ENCODE peak calls at places on chromosome 9, in ten cellular contexts. L is fibroblast of pulmonary artery; N is effector memory CD4-positive, alpha-beta T cell; H is ovary; I is sigmoid colon; X is mucosa of descending colon; F is CD8-positive, alpha-beta T cell; B is fibroblast of mammary gland; J is pancreas; Q is foreskin fibroblast. R is an unnamed sample.

GRCh38 chr9:6761306-6761705 is 3.5 kb downstream of the KDM4C start:
- DNase-seq in L (no peak), N (no peak), H (no peak), I (no peak), X (no peak), F (no peak), B (no peak), J (no peak), Q (no peak), R (no peak)

GRCh38 chr9:125863920-125864319 is 116.7 kb downstream of the PBX3 start:
- DNase-seq in L (no peak), N (no peak), H (no peak), I (no peak), X (no peak), F (no peak), B (no peak), J (no peak), Q (no peak), R (no peak)

GRCh38 chr9:96219615-96220257 is 82.2 kb downstream of the HSD17B3 start:
- DNase-seq in L (peak), N (no peak), H (peak), I (peak), X (peak), F (no peak), B (peak), J (peak), Q (no peak), R (no peak)

GRCh38 chr9:96009690-96010477 is 134.4 kb downstream of the ERCC6L2 start:
- DNase-seq in L (no peak), N (peak), H (no peak), I (no peak), X (no peak), F (peak), B (peak), J (no peak), Q (no peak), R (peak)

GRCh38 chr9:84519486-84519885 is 150.0 kb upstream of the NTRK2 start:
- DNase-seq in L (no peak), N (no peak), H (no peak), I (no peak), X (no peak), F (no peak), B (no peak), J (no peak), Q (no peak), R (no peak)

GRCh38 chr9:124457887-124458431 is 7.7 kb downstream of the ADGRD2 start:
- DNase-seq in L (no peak), N (no peak), H (no peak), I (peak), X (no peak), F (no peak), B (no peak), J (peak), Q (no peak), R (no peak)

GRCh38 chr9:94839398-94839797 is 112.9 kb downstream of the AOPEP start:
- DNase-seq in L (no peak), N (no peak), H (no peak), I (no peak), X (no peak), F (no peak), B (no peak), J (no peak), Q (no peak), R (no peak)

GRCh38 chr9:127762111-127762676 is 16.3 kb downstream of the SH2D3C start:
- DNase-seq in L (no peak), N (no peak), H (no peak), I (no peak), X (no peak), F (no peak), B (no peak), J (no peak), Q (no peak), R (no peak)

GRCh38 chr9:71587576-71588362 is 180.5 kb downstream of the CEMIP2 start:
- DNase-seq in L (no peak), N (no peak), H (no peak), I (no peak), X (no peak), F (no peak), B (peak), J (no peak), Q (no peak), R (no peak)

GRCh38 chr9:133888048-133888778 is 103.9 kb downstream of the VAV2 start:
- DNase-seq in L (no peak), N (no peak), H (no peak), I (no peak), X (no peak), F (no peak), B (no peak), J (no peak), Q (no peak), R (peak)

GRCh38 chr9:38389313-38389712 is 3.2 kb upstream of the ALDH1B1 start:
- DNase-seq in L (peak), N (no peak), H (no peak), I (peak), X (no peak), F (no peak), B (no peak), J (no peak), Q (no peak), R (no peak)

GRCh38 chr9:95087659-95088242 is 229.8 kb downstream of the FANCC start:
- DNase-seq in L (no peak), N (no peak), H (no peak), I (peak), X (peak), F (no peak), B (no peak), J (peak), Q (no peak), R (no peak)

GRCh38 chr9:124869466-124869985 is 7.6 kb downstream of the ARPC5L start:
- DNase-seq in L (no peak), N (peak), H (no peak), I (no peak), X (peak), F (no peak), B (no peak), J (peak), Q (no peak), R (peak)

GRCh38 chr9:76266649-76267627 is 127.3 kb downstream of the RFK start:
- DNase-seq in L (no peak), N (no peak), H (no peak), I (no peak), X (no peak), F (no peak), B (no peak), J (no peak), Q (no peak), R (no peak)

GRCh38 chr9:88722753-88723152 is 187.8 kb downstream of the NXNL2 start:
- DNase-seq in L (peak), N (no peak), H (no peak), I (no peak), X (no peak), F (no peak), B (no peak), J (no peak), Q (no peak), R (no peak)

GRCh38 chr9:3043369-3043768 is 199.5 kb upstream of the PUM3 start:
- DNase-seq in L (peak), N (no peak), H (no peak), I (no peak), X (no peak), F (no peak), B (no peak), J (no peak), Q (peak), R (no peak)

GRCh38 chr9:99129091-99129490 is 24.2 kb downstream of the TGFBR1 start:
- DNase-seq in L (no peak), N (no peak), H (no peak), I (no peak), X (no peak), F (no peak), B (no peak), J (no peak), Q (no peak), R (no peak)

GRCh38 chr9:21543187-21543586 is 61.1 kb upstream of the IFNE start:
- DNase-seq in L (no peak), N (no peak), H (no peak), I (no peak), X (no peak), F (no peak), B (no peak), J (no peak), Q (no peak), R (peak)

GRCh38 chr9:113580041-113580953 is 116.8 kb downstream of the RGS3 start:
- DNase-seq in L (peak), N (peak), H (no peak), I (peak), X (peak), F (no peak), B (peak), J (peak), Q (no peak), R (peak)

GRCh38 chr9:19804431-19804830 is 15.6 kb upstream of the SLC24A2 start:
- DNase-seq in L (no peak), N (no peak), H (no peak), I (no peak), X (no peak), F (no peak), B (no peak), J (no peak), Q (no peak), R (no peak)

GRCh38 chr9:132582276-132582785 is at the start of gene BARHL1:
- DNase-seq in L (no peak), N (no peak), H (no peak), I (no peak), X (no peak), F (no peak), B (no peak), J (peak), Q (no peak), R (no peak)
- H3K4me3 ChIP-seq in L (peak), N (peak), H (peak), I (peak), X (no peak), F (peak), B (no peak), J (no peak), Q (peak), R (no peak)

GRCh38 chr9:14822666-14823065 is 87.6 kb downstream of the FREM1 start:
- DNase-seq in L (no peak), N (no peak), H (no peak), I (no peak), X (no peak), F (no peak), B (no peak), J (no peak), Q (no peak), R (no peak)
- H3K4me3 ChIP-seq in L (no peak), N (no peak), H (no peak), I (no peak), X (no peak), F (no peak), B (no peak), J (no peak), Q (no peak), R (no peak)

GRCh38 chr9:121976751-121977150 is 116.4 kb downstream of the TTLL11 start:
- DNase-seq in L (peak), N (no peak), H (no peak), I (no peak), X (no peak), F (no peak), B (peak), J (no peak), Q (peak), R (no peak)

GRCh38 chr9:121972501-121972981 is 120.6 kb downstream of the TTLL11 start:
- DNase-seq in L (peak), N (no peak), H (no peak), I (no peak), X (peak), F (no peak), B (peak), J (peak), Q (peak), R (peak)

GRCh38 chr9:121974421-121974820 is 118.7 kb downstream of the TTLL11 start:
- DNase-seq in L (no peak), N (no peak), H (no peak), I (no peak), X (no peak), F (no peak), B (no peak), J (no peak), Q (no peak), R (no peak)

GRCh38 chr9:121979736-121980135 is 113.4 kb downstream of the TTLL11 start:
- DNase-seq in L (no peak), N (no peak), H (no peak), I (no peak), X (no peak), F (no peak), B (no peak), J (no peak), Q (no peak), R (no peak)

DNA sequence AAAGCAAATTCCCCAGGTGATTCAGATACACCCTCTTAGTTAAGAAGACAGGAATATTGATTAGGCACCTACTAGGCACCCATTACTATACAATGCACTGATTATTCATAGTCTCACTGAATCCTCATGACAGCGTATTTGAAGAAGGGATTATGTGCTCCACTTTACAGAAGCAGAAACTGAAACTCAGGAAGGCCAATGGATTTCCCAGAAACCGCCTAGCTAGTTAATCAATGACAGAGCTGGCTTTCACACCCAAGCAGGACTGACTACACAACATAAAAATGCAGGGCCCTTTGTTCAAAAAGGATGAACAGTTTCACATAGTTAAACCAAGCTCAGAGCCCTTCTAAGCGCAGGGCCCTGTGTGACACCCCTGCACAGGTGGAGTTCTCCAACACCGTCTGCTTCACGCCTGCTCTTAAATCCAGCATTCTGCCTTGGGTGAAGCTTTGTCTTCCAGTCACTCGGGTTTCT is 117.3 kb downstream of the TTLL11 start:
- DNase-seq in L (no peak), N (no peak), H (no peak), I (no peak), X (peak), F (no peak), B (peak), J (no peak), Q (peak), R (peak)
- H3K4me3 ChIP-seq in L (no peak), N (no peak), H (no peak), I (no peak), X (no peak), F (no peak), B (no peak), J (no peak), Q (no peak), R (no peak)

DNA sequence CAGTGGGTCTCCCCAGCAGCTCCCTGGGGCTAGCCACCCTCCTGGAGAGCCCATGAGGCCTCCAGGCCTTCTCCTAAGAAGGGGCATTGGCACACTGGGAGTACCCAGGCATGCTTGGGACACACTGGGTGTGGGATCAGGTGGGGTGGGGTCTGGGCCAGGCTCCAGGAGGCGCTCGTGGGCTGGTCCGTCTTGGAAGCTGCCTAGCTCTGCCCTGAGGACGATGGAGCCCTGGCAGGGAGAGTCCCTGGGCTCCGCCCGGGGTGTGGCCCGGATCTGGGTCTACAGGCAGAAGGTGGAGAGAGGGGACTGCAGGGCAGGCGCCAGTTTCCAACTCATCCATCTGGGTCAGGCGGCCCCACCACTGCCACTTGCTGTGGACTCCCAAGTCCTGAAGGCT is 2.4 kb downstream of the PRRX2 start:
- DNase-seq in L (no peak), N (no peak), H (no peak), I (no peak), X (no peak), F (no peak), B (no peak), J (no peak), Q (no peak), R (no peak)
- H3K4me3 ChIP-seq in L (no peak), N (no peak), H (no peak), I (no peak), X (no peak), F (no peak), B (no peak), J (no peak), Q (peak), R (no peak)

GRCh38 chr9:90773593-90773992 is 28.0 kb upstream of the SYK start:
- DNase-seq in L (no peak), N (no peak), H (no peak), I (no peak), X (no peak), F (no peak), B (no peak), J (no peak), Q (no peak), R (peak)

GRCh38 chr9:90767523-90768100 is 34.0 kb upstream of the SYK start:
- DNase-seq in L (no peak), N (no peak), H (no peak), I (no peak), X (no peak), F (no peak), B (peak), J (no peak), Q (no peak), R (no peak)

GRCh38 chr9:90770927-90771326 is 30.7 kb upstream of the SYK start:
- DNase-seq in L (no peak), N (no peak), H (no peak), I (no peak), X (no peak), F (no peak), B (no peak), J (no peak), Q (no peak), R (no peak)

GRCh38 chr9:90772381-90772780 is 29.2 kb upstream of the SYK start:
- DNase-seq in L (no peak), N (no peak), H (no peak), I (no peak), X (no peak), F (no peak), B (no peak), J (no peak), Q (no peak), R (no peak)

GRCh38 chr9:90770339-90770738 is 31.3 kb upstream of the SYK start:
- DNase-seq in L (no peak), N (no peak), H (no peak), I (no peak), X (no peak), F (no peak), B (no peak), J (no peak), Q (no peak), R (no peak)
- H3K4me3 ChIP-seq in L (no peak), N (no peak), H (no peak), I (no peak), X (no peak), F (no peak), B (no peak), J (no peak), Q (no peak), R (no peak)

GRCh38 chr9:32389365-32389764 is 4.9 kb downstream of the ACO1 start:
- DNase-seq in L (no peak), N (no peak), H (no peak), I (no peak), X (no peak), F (no peak), B (no peak), J (no peak), Q (no peak), R (no peak)

GRCh38 chr9:32385885-32386283 is 1.4 kb downstream of the ACO1 start:
- DNase-seq in L (no peak), N (no peak), H (no peak), I (no peak), X (no peak), F (no peak), B (no peak), J (no peak), Q (no peak), R (no peak)

GRCh38 chr9:32384364-32385134 is at the start of gene ACO1:
- DNase-seq in L (peak), N (peak), H (peak), I (peak), X (peak), F (peak), B (peak), J (peak), Q (peak), R (peak)

GRCh38 chr9:32385135-32385884 is 867 bp downstream of the ACO1 start:
- DNase-seq in L (no peak), N (no peak), H (no peak), I (no peak), X (no peak), F (no peak), B (peak), J (no peak), Q (no peak), R (no peak)

DNA sequence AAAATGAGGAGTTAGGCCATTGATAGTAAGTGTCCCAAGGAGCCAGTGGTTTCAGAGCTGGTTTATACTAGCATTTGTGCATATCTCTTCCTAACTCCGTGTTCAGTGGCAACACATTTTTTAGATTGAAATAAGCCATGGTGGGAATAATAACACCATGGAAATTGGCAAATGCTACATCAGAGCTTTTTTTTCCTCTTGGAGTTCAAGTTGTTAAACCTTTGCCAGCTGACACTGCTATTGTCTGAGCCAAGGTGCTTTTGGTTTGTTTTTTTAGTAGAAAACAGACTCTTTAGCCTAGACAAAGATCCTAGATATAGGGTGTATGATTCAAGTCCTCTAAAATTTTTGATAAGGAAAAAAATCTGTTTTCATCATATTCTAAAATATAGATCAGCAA is 2.8 kb downstream of the ACO1 start:
- DNase-seq in L (no peak), N (no peak), H (no peak), I (no peak), X (no peak), F (no peak), B (no peak), J (no peak), Q (no peak), R (no peak)
- H3K4me3 ChIP-seq in L (no peak), N (no peak), H (no peak), I (no peak), X (no peak), F (no peak), B (no peak), J (no peak), Q (no peak), R (no peak)

R was measured in small intestine.